ENCODE peak calls at places on chromosomes 7 and 10, in six cellular contexts. One of them, this sample, is unnamed.
A peak's percentile ranks its signal among the peaks of the same experiment; 100 is the strongest.

GRCh38 chr10:116490028-116490662 is 55.6 kb upstream of the PNLIP start:
- DNase-seq in T-cell: no peak
- DNase-seq in stimulated activated CD4-positive, alpha-beta T cell treated with anti-CD3 and anti-CD28 coated beads, Interleukin-1b, Interleukin-23, amount 100 ng/mL, for 48 hours: no peak
- DNase-seq in T-helper 1 cell: no peak
- DNase-seq in HFF-Myc: peak; percentile 6
- DNase-seq in myocyte: peak; percentile 50
- DNase-seq in this sample: no peak

GRCh38 chr7:158356454-158356853 is 231.2 kb downstream of the PTPRN2 start:
- DNase-seq in T-cell: no peak
- DNase-seq in stimulated activated CD4-positive, alpha-beta T cell treated with anti-CD3 and anti-CD28 coated beads, Interleukin-1b, Interleukin-23, amount 100 ng/mL, for 48 hours: no peak
- DNase-seq in T-helper 1 cell: no peak
- DNase-seq in HFF-Myc: no peak
- DNase-seq in myocyte: no peak
- DNase-seq in this sample: no peak

GRCh38 chr7:4610768-4611467 is 71.2 kb upstream of the FOXK1 start:
- DNase-seq in T-cell: peak; percentile 35
- DNase-seq in stimulated activated CD4-positive, alpha-beta T cell treated with anti-CD3 and anti-CD28 coated beads, Interleukin-1b, Interleukin-23, amount 100 ng/mL, for 48 hours: peak; percentile 30
- DNase-seq in T-helper 1 cell: peak; percentile 50
- DNase-seq in HFF-Myc: no peak
- DNase-seq in myocyte: peak; percentile 78
- DNase-seq in this sample: peak; percentile 23

GRCh38 chr10:12042409-12042796 is 206 bp downstream of the UPF2 start:
- DNase-seq in T-cell: peak; percentile 44
- DNase-seq in stimulated activated CD4-positive, alpha-beta T cell treated with anti-CD3 and anti-CD28 coated beads, Interleukin-1b, Interleukin-23, amount 100 ng/mL, for 48 hours: peak; percentile 50
- DNase-seq in T-helper 1 cell: peak; percentile 34
- DNase-seq in HFF-Myc: no peak
- DNase-seq in myocyte: peak; percentile 23
- DNase-seq in this sample: no peak

GRCh38 chr7:107924841-107925490 is 34.0 kb downstream of the DLD start:
- DNase-seq in T-cell: no peak
- DNase-seq in stimulated activated CD4-positive, alpha-beta T cell treated with anti-CD3 and anti-CD28 coated beads, Interleukin-1b, Interleukin-23, amount 100 ng/mL, for 48 hours: no peak
- DNase-seq in T-helper 1 cell: no peak
- DNase-seq in HFF-Myc: no peak
- DNase-seq in myocyte: peak; percentile 73
- DNase-seq in this sample: no peak

GRCh38 chr7:139893999-139894398 is 64.9 kb downstream of the TBXAS1 start:
- DNase-seq in T-cell: no peak
- DNase-seq in stimulated activated CD4-positive, alpha-beta T cell treated with anti-CD3 and anti-CD28 coated beads, Interleukin-1b, Interleukin-23, amount 100 ng/mL, for 48 hours: no peak
- DNase-seq in T-helper 1 cell: no peak
- DNase-seq in HFF-Myc: no peak
- DNase-seq in myocyte: no peak
- DNase-seq in this sample: no peak

GRCh38 chr10:44935201-44935960 is 24.2 kb upstream of the RASSF4 start:
- DNase-seq in T-cell: no peak
- DNase-seq in stimulated activated CD4-positive, alpha-beta T cell treated with anti-CD3 and anti-CD28 coated beads, Interleukin-1b, Interleukin-23, amount 100 ng/mL, for 48 hours: no peak
- DNase-seq in T-helper 1 cell: no peak
- DNase-seq in HFF-Myc: no peak
- DNase-seq in myocyte: peak; percentile 99
- DNase-seq in this sample: no peak

GRCh38 chr7:34900891-34901493 is 136.3 kb downstream of the DPY19L1 start:
- DNase-seq in T-cell: no peak
- DNase-seq in stimulated activated CD4-positive, alpha-beta T cell treated with anti-CD3 and anti-CD28 coated beads, Interleukin-1b, Interleukin-23, amount 100 ng/mL, for 48 hours: no peak
- DNase-seq in T-helper 1 cell: no peak
- DNase-seq in HFF-Myc: no peak
- DNase-seq in myocyte: peak; percentile 6
- DNase-seq in this sample: no peak

GRCh38 chr10:34433241-34434076 is 381.6 kb downstream of the PARD3 start:
- DNase-seq in T-cell: no peak
- DNase-seq in stimulated activated CD4-positive, alpha-beta T cell treated with anti-CD3 and anti-CD28 coated beads, Interleukin-1b, Interleukin-23, amount 100 ng/mL, for 48 hours: no peak
- DNase-seq in T-helper 1 cell: no peak
- DNase-seq in HFF-Myc: no peak
- DNase-seq in myocyte: peak; percentile 37
- DNase-seq in this sample: peak; percentile 7

GRCh38 chr7:143300959-143301617 is 12.9 kb downstream of the CASP2 start:
- DNase-seq in T-cell: no peak
- DNase-seq in stimulated activated CD4-positive, alpha-beta T cell treated with anti-CD3 and anti-CD28 coated beads, Interleukin-1b, Interleukin-23, amount 100 ng/mL, for 48 hours: no peak
- DNase-seq in T-helper 1 cell: no peak
- DNase-seq in HFF-Myc: no peak
- DNase-seq in myocyte: no peak
- DNase-seq in this sample: no peak

GRCh38 chr10:17954856-17955255 is 3.1 kb downstream of the SLC39A12 start:
- DNase-seq in T-cell: no peak
- DNase-seq in stimulated activated CD4-positive, alpha-beta T cell treated with anti-CD3 and anti-CD28 coated beads, Interleukin-1b, Interleukin-23, amount 100 ng/mL, for 48 hours: no peak
- DNase-seq in T-helper 1 cell: no peak
- DNase-seq in HFF-Myc: no peak
- DNase-seq in myocyte: peak; percentile 18
- DNase-seq in this sample: no peak

GRCh38 chr10:127228195-127228785 is 31.9 kb upstream of the INSYN2A start:
- DNase-seq in T-cell: no peak
- DNase-seq in stimulated activated CD4-positive, alpha-beta T cell treated with anti-CD3 and anti-CD28 coated beads, Interleukin-1b, Interleukin-23, amount 100 ng/mL, for 48 hours: no peak
- DNase-seq in T-helper 1 cell: no peak
- DNase-seq in HFF-Myc: no peak
- DNase-seq in myocyte: peak; percentile 23
- DNase-seq in this sample: no peak

GRCh38 chr7:135501402-135501801 is 8.5 kb downstream of the CNOT4 start:
- DNase-seq in T-cell: no peak
- DNase-seq in stimulated activated CD4-positive, alpha-beta T cell treated with anti-CD3 and anti-CD28 coated beads, Interleukin-1b, Interleukin-23, amount 100 ng/mL, for 48 hours: no peak
- DNase-seq in T-helper 1 cell: no peak
- DNase-seq in HFF-Myc: no peak
- DNase-seq in myocyte: no peak
- DNase-seq in this sample: no peak

GRCh38 chr10:21011433-21012018 is 114.4 kb upstream of the NEBL start:
- DNase-seq in T-cell: no peak
- DNase-seq in stimulated activated CD4-positive, alpha-beta T cell treated with anti-CD3 and anti-CD28 coated beads, Interleukin-1b, Interleukin-23, amount 100 ng/mL, for 48 hours: no peak
- DNase-seq in T-helper 1 cell: no peak
- DNase-seq in HFF-Myc: no peak
- DNase-seq in myocyte: no peak
- DNase-seq in this sample: no peak

GRCh38 chr7:92362131-92362530 is 85.2 kb upstream of the GATAD1 start:
- DNase-seq in T-cell: no peak
- DNase-seq in stimulated activated CD4-positive, alpha-beta T cell treated with anti-CD3 and anti-CD28 coated beads, Interleukin-1b, Interleukin-23, amount 100 ng/mL, for 48 hours: no peak
- DNase-seq in T-helper 1 cell: no peak
- DNase-seq in HFF-Myc: no peak
- DNase-seq in myocyte: no peak
- DNase-seq in this sample: no peak

GRCh38 chr7:2864999-2865670 is 21.0 kb upstream of the GNA12 start:
- DNase-seq in T-cell: peak; percentile 68
- DNase-seq in stimulated activated CD4-positive, alpha-beta T cell treated with anti-CD3 and anti-CD28 coated beads, Interleukin-1b, Interleukin-23, amount 100 ng/mL, for 48 hours: peak; percentile 74
- DNase-seq in T-helper 1 cell: peak; percentile 70
- DNase-seq in HFF-Myc: peak; percentile 59
- DNase-seq in myocyte: peak; percentile 87
- DNase-seq in this sample: peak; percentile 49

GRCh38 chr7:79319369-79319768 is 134.1 kb downstream of the MAGI2 start:
- DNase-seq in T-cell: no peak
- DNase-seq in stimulated activated CD4-positive, alpha-beta T cell treated with anti-CD3 and anti-CD28 coated beads, Interleukin-1b, Interleukin-23, amount 100 ng/mL, for 48 hours: no peak
- DNase-seq in T-helper 1 cell: no peak
- DNase-seq in HFF-Myc: no peak
- DNase-seq in myocyte: no peak
- DNase-seq in this sample: no peak

GRCh38 chr7:37149019-37149814 is 299.4 kb downstream of the ELMO1 start:
- DNase-seq in T-cell: no peak
- DNase-seq in stimulated activated CD4-positive, alpha-beta T cell treated with anti-CD3 and anti-CD28 coated beads, Interleukin-1b, Interleukin-23, amount 100 ng/mL, for 48 hours: no peak
- DNase-seq in T-helper 1 cell: no peak
- DNase-seq in HFF-Myc: no peak
- DNase-seq in myocyte: peak; percentile 33
- DNase-seq in this sample: no peak

GRCh38 chr7:102042016-102042656 is 224.7 kb downstream of the CUX1 start:
- DNase-seq in T-cell: no peak
- DNase-seq in stimulated activated CD4-positive, alpha-beta T cell treated with anti-CD3 and anti-CD28 coated beads, Interleukin-1b, Interleukin-23, amount 100 ng/mL, for 48 hours: no peak
- DNase-seq in T-helper 1 cell: no peak
- DNase-seq in HFF-Myc: no peak
- DNase-seq in myocyte: peak; percentile 26
- DNase-seq in this sample: no peak

GRCh38 chr10:119103687-119104652 is at the start of gene DENND10:
- DNase-seq in T-cell: peak; percentile 73
- DNase-seq in stimulated activated CD4-positive, alpha-beta T cell treated with anti-CD3 and anti-CD28 coated beads, Interleukin-1b, Interleukin-23, amount 100 ng/mL, for 48 hours: peak; percentile 73
- DNase-seq in T-helper 1 cell: peak; percentile 74
- DNase-seq in HFF-Myc: no peak
- DNase-seq in myocyte: peak; percentile 76
- DNase-seq in this sample: no peak

GRCh38 chr10:119197921-119198320 is 9.4 kb upstream of the GRK5 start:
- DNase-seq in T-cell: no peak
- DNase-seq in stimulated activated CD4-positive, alpha-beta T cell treated with anti-CD3 and anti-CD28 coated beads, Interleukin-1b, Interleukin-23, amount 100 ng/mL, for 48 hours: no peak
- DNase-seq in T-helper 1 cell: no peak
- DNase-seq in HFF-Myc: peak; percentile 81
- DNase-seq in myocyte: no peak
- DNase-seq in this sample: no peak

GRCh38 chr10:18685555-18685954 is 26.3 kb downstream of the ARL5B start:
- DNase-seq in T-cell: no peak
- DNase-seq in stimulated activated CD4-positive, alpha-beta T cell treated with anti-CD3 and anti-CD28 coated beads, Interleukin-1b, Interleukin-23, amount 100 ng/mL, for 48 hours: no peak
- DNase-seq in T-helper 1 cell: no peak
- DNase-seq in HFF-Myc: no peak
- DNase-seq in myocyte: no peak
- DNase-seq in this sample: no peak

GRCh38 chr7:68994841-68995240 is 603.4 kb upstream of the AUTS2 start:
- DNase-seq in T-cell: no peak
- DNase-seq in stimulated activated CD4-positive, alpha-beta T cell treated with anti-CD3 and anti-CD28 coated beads, Interleukin-1b, Interleukin-23, amount 100 ng/mL, for 48 hours: no peak
- DNase-seq in T-helper 1 cell: no peak
- DNase-seq in HFF-Myc: no peak
- DNase-seq in myocyte: no peak
- DNase-seq in this sample: no peak

GRCh38 chr10:6101181-6101580 is 12.3 kb downstream of the RBM17 start:
- DNase-seq in T-cell: no peak
- DNase-seq in stimulated activated CD4-positive, alpha-beta T cell treated with anti-CD3 and anti-CD28 coated beads, Interleukin-1b, Interleukin-23, amount 100 ng/mL, for 48 hours: no peak
- DNase-seq in T-helper 1 cell: no peak
- DNase-seq in HFF-Myc: no peak
- DNase-seq in myocyte: no peak
- DNase-seq in this sample: no peak

GRCh38 chr7:78062214-78062613 is 263.6 kb downstream of the PHTF2 start:
- DNase-seq in T-cell: no peak
- DNase-seq in stimulated activated CD4-positive, alpha-beta T cell treated with anti-CD3 and anti-CD28 coated beads, Interleukin-1b, Interleukin-23, amount 100 ng/mL, for 48 hours: no peak
- DNase-seq in T-helper 1 cell: no peak
- DNase-seq in HFF-Myc: no peak
- DNase-seq in myocyte: no peak
- DNase-seq in this sample: no peak

GRCh38 chr7:135648235-135648634 is 14.1 kb upstream of the STMP1 start:
- DNase-seq in T-cell: no peak
- DNase-seq in stimulated activated CD4-positive, alpha-beta T cell treated with anti-CD3 and anti-CD28 coated beads, Interleukin-1b, Interleukin-23, amount 100 ng/mL, for 48 hours: no peak
- DNase-seq in T-helper 1 cell: no peak
- DNase-seq in HFF-Myc: no peak
- DNase-seq in myocyte: no peak
- DNase-seq in this sample: no peak

GRCh38 chr10:24039897-24040296 is 169.0 kb upstream of the KIAA1217 start:
- DNase-seq in T-cell: no peak
- DNase-seq in stimulated activated CD4-positive, alpha-beta T cell treated with anti-CD3 and anti-CD28 coated beads, Interleukin-1b, Interleukin-23, amount 100 ng/mL, for 48 hours: no peak
- DNase-seq in T-helper 1 cell: no peak
- DNase-seq in HFF-Myc: no peak
- DNase-seq in myocyte: peak; percentile 5
- DNase-seq in this sample: no peak

GRCh38 chr10:133280391-133281059 is 3.9 kb upstream of the ADAM8 start:
- DNase-seq in T-cell: no peak
- DNase-seq in stimulated activated CD4-positive, alpha-beta T cell treated with anti-CD3 and anti-CD28 coated beads, Interleukin-1b, Interleukin-23, amount 100 ng/mL, for 48 hours: no peak
- DNase-seq in T-helper 1 cell: no peak
- DNase-seq in HFF-Myc: no peak
- DNase-seq in myocyte: no peak
- DNase-seq in this sample: no peak

GRCh38 chr10:27448926-27449325 is 55.2 kb upstream of the RAB18 start:
- DNase-seq in T-cell: no peak
- DNase-seq in stimulated activated CD4-positive, alpha-beta T cell treated with anti-CD3 and anti-CD28 coated beads, Interleukin-1b, Interleukin-23, amount 100 ng/mL, for 48 hours: no peak
- DNase-seq in T-helper 1 cell: no peak
- DNase-seq in HFF-Myc: peak; percentile 22
- DNase-seq in myocyte: peak; percentile 54
- DNase-seq in this sample: peak; percentile 23

GRCh38 chr7:36602975-36603887 is 121.1 kb downstream of the AOAH start:
- DNase-seq in T-cell: no peak
- DNase-seq in stimulated activated CD4-positive, alpha-beta T cell treated with anti-CD3 and anti-CD28 coated beads, Interleukin-1b, Interleukin-23, amount 100 ng/mL, for 48 hours: no peak
- DNase-seq in T-helper 1 cell: no peak
- DNase-seq in HFF-Myc: no peak
- DNase-seq in myocyte: no peak
- DNase-seq in this sample: no peak

GRCh38 chr7:84204655-84205054 is 10.1 kb upstream of the SEMA3A start:
- DNase-seq in T-cell: no peak
- DNase-seq in stimulated activated CD4-positive, alpha-beta T cell treated with anti-CD3 and anti-CD28 coated beads, Interleukin-1b, Interleukin-23, amount 100 ng/mL, for 48 hours: no peak
- DNase-seq in T-helper 1 cell: no peak
- DNase-seq in HFF-Myc: peak; percentile 56
- DNase-seq in myocyte: peak; percentile 36
- DNase-seq in this sample: no peak

GRCh38 chr10:1359599-1359955 is 303.4 kb downstream of the WDR37 start:
- DNase-seq in T-cell: no peak
- DNase-seq in stimulated activated CD4-positive, alpha-beta T cell treated with anti-CD3 and anti-CD28 coated beads, Interleukin-1b, Interleukin-23, amount 100 ng/mL, for 48 hours: no peak
- DNase-seq in T-helper 1 cell: no peak
- DNase-seq in HFF-Myc: no peak
- DNase-seq in myocyte: no peak
- DNase-seq in this sample: no peak

GRCh38 chr10:86062647-86063145 is 303.9 kb downstream of the GRID1 start:
- DNase-seq in T-cell: no peak
- DNase-seq in stimulated activated CD4-positive, alpha-beta T cell treated with anti-CD3 and anti-CD28 coated beads, Interleukin-1b, Interleukin-23, amount 100 ng/mL, for 48 hours: no peak
- DNase-seq in T-helper 1 cell: no peak
- DNase-seq in HFF-Myc: no peak
- DNase-seq in myocyte: no peak
- DNase-seq in this sample: no peak

This sample was measured in HS-27A.